ENCODE peak calls at places on chromosome 2, in five cellular contexts. K is T-helper 1 cell; P is WTC11; E is lower lobe of right lung; V is stimulated activated naive CD8-positive, alpha-beta T cell treated with anti-CD3 and anti-CD28 coated beads, Interleukin-15, amount 100 ng/mL, for 72 hours. M is an unnamed sample.

GRCh38 chr2:471560-471959 is 183.7 kb upstream of the ALKAL2 start:
- DNase-seq in V (no peak), P (no peak), K (no peak), E (no peak), M (no peak)

GRCh38 chr2:100741880-100742814 is 77.8 kb upstream of the NPAS2 start:
- DNase-seq in K (no peak), P (no peak), V (no peak), E (no peak), M (no peak)

GRCh38 chr2:189506514-189506976 is 65.3 kb downstream of the WDR75 start:
- DNase-seq in V (no peak), K (no peak), P (no peak), E (no peak), M (no peak)

GRCh38 chr2:30225131-30225762 is 6.1 kb upstream of the LBH start:
- DNase-seq in K (peak), P (no peak), E (no peak), V (peak), M (peak)

GRCh38 chr2:215750763-215751162 is 262.6 kb downstream of the MREG start:
- DNase-seq in P (no peak), K (peak), V (no peak), E (no peak), M (no peak)

GRCh38 chr2:218671077-218671653 is 637 bp downstream of the RNF25 start:
- DNase-seq in P (no peak), E (no peak), K (no peak), V (no peak), M (no peak)

GRCh38 chr2:10659898-10660568 is 29.7 kb downstream of the NOL10 start:
- DNase-seq in K (peak), E (no peak), P (peak), V (peak), M (peak)

GRCh38 chr2:148483675-148484074 is 160.9 kb upstream of the EPC2 start:
- DNase-seq in P (no peak), E (no peak), V (no peak), K (no peak), M (no peak)

GRCh38 chr2:235378261-235378660 is 115.6 kb upstream of the AGAP1 start:
- DNase-seq in P (no peak), E (no peak), K (no peak), V (no peak), M (no peak)

GRCh38 chr2:39508243-39508642 is 71.2 kb upstream of the MAP4K3 start:
- DNase-seq in V (no peak), K (no peak), E (no peak), P (no peak), M (no peak)

GRCh38 chr2:86706220-86706619 is 13.9 kb upstream of the RMND5A start:
- DNase-seq in K (no peak), V (no peak), P (no peak), E (no peak), M (no peak)

GRCh38 chr2:218472980-218473379 is 54.1 kb downstream of the VIL1 start:
- DNase-seq in E (no peak), P (no peak), K (no peak), V (no peak), M (no peak)

GRCh38 chr2:220185766-220186165 is 558.3 kb downstream of the SLC4A3 start:
- DNase-seq in P (no peak), E (no peak), V (no peak), K (no peak), M (no peak)

M was measured in endothelial cell.